ENCODE peak calls at places on chromosomes 3 and 15, in seven cellular contexts. A, Y, E, S, G, D and R are unnamed samples.

GRCh38 chr15:52349062-52349700 is 53.6 kb upstream of the MYO5C start:
- DNase-seq in A (no peak), D (no peak), G (no peak), S (peak; percentile 19), Y (no peak), E (no peak), R (peak; percentile 33)

GRCh38 chr15:40793216-40793989 is 13.5 kb upstream of the ZFYVE19 start:
- DNase-seq in A (no peak), S (peak; percentile 98), G (peak; percentile 87), E (no peak), D (peak; percentile 96), Y (no peak), R (no peak)

GRCh38 chr3:195267096-195267495 is 3.9 kb downstream of the XXYLT1 start:
- DNase-seq in G (no peak), E (no peak), A (no peak), S (no peak), Y (no peak), D (no peak), R (no peak)

GRCh38 chr3:42557849-42558248 is 23.9 kb downstream of the SEC22C start:
- DNase-seq in A (no peak), Y (no peak), S (no peak), G (no peak), D (no peak), E (no peak), R (no peak)

GRCh38 chr3:183202004-183202722 is 39.6 kb upstream of the LAMP3 start:
- DNase-seq in D (no peak), S (peak; percentile 6), Y (no peak), A (no peak), G (no peak), E (no peak), R (no peak)

GRCh38 chr3:47908744-47909143 is 105.8 kb downstream of the DHX30 start:
- DNase-seq in Y (no peak), G (no peak), E (no peak), A (no peak), S (no peak), D (peak; percentile 24), R (no peak)

GRCh38 chr15:77420610-77421369 is at the start of gene HMG20A:
- DNase-seq in D (peak; percentile 96), E (peak; percentile 47), G (peak; percentile 67), A (peak; percentile 85), S (peak; percentile 94), Y (peak; percentile 55), R (peak; percentile 90)

GRCh38 chr3:175672119-175672689 is 813.1 kb downstream of the NAALADL2 start:
- DNase-seq in G (peak; percentile 24), A (no peak), E (no peak), Y (no peak), D (peak; percentile 45), S (peak; percentile 59), R (no peak)

GRCh38 chr3:143849854-143850549 is 1.7 kb upstream of the SLC9A9 start:
- DNase-seq in S (peak; percentile 89), A (no peak), G (peak; percentile 50), E (no peak), Y (no peak), D (peak; percentile 84), R (peak; percentile 76)

GRCh38 chr3:127674099-127674792 is 1.5 kb downstream of the ABTB1 start:
- DNase-seq in S (no peak), G (no peak), D (no peak), E (no peak), Y (no peak), A (no peak), R (no peak)

GRCh38 chr3:62873672-62874397 is 1.4 kb downstream of the CADPS start:
- DNase-seq in G (no peak), A (peak; percentile 89), S (no peak), E (no peak), Y (peak; percentile 76), D (no peak), R (no peak)

GRCh38 chr3:101936419-101937331 is 87.4 kb downstream of the NFKBIZ start:
- DNase-seq in A (no peak), S (peak; percentile 93), G (no peak), E (no peak), D (peak; percentile 94), Y (no peak), R (peak; percentile 80)

GRCh38 chr15:41183580-41183979 is 47.0 kb downstream of the EXD1 start:
- DNase-seq in A (no peak), G (no peak), S (peak; percentile 22), Y (no peak), D (peak; percentile 1), E (no peak), R (no peak)